ENCODE peak calls at places on chromosomes 16 and 17, in nine cellular contexts. R is stomach; Q is mucosa of descending colon; V is esophagus muscularis mucosa; N is naive thymus-derived CD4-positive, alpha-beta T cell; L is Panc1; J is CD8-positive, alpha-beta T cell; Y is aorta; A is CD8-positive, alpha-beta memory T cell. G is an unnamed sample.
A peak's percentile ranks its signal among the peaks of the same experiment; 100 is the strongest.

GRCh38 chr16:57133101-57133500 is 40.7 kb downstream of the CPNE2 start:
- DNase-seq in R (no peak), Q (no peak), V (no peak), N (no peak), L (no peak), J (peak; percentile 47), Y (peak; percentile 14), A (no peak), G (no peak)

GRCh38 chr17:77779711-77780539 is 178.6 kb upstream of the TNRC6C start:
- DNase-seq in R (no peak), Q (no peak), V (no peak), N (no peak), L (no peak), J (no peak), Y (peak; percentile 67), A (no peak), G (no peak)

GRCh38 chr17:73023759-73024158 is 68.7 kb downstream of the SLC39A11 start:
- DNase-seq in R (no peak), Q (no peak), V (no peak), N (no peak), L (no peak), J (no peak), Y (no peak), A (no peak), G (no peak)

GRCh38 chr17:58378895-58379824 is 27.2 kb upstream of the SUPT4H1 start:
- DNase-seq in R (no peak), Q (no peak), V (no peak), N (no peak), L (no peak), J (no peak), Y (no peak), A (no peak), G (no peak)

GRCh38 chr16:67945392-67945933 is 1.5 kb upstream of the LCAT start:
- DNase-seq in R (no peak), Q (no peak), V (no peak), N (no peak), L (no peak), J (no peak), Y (no peak), A (no peak), G (no peak)

GRCh38 chr16:24540575-24541240 is 1.3 kb downstream of the RBBP6 start:
- DNase-seq in R (no peak), Q (peak; percentile 31), V (no peak), N (no peak), L (no peak), J (no peak), Y (no peak), A (no peak), G (no peak)

GRCh38 chr16:31286421-31287032 is 26.8 kb downstream of the ITGAM start:
- DNase-seq in R (no peak), Q (no peak), V (no peak), N (no peak), L (no peak), J (no peak), Y (no peak), A (no peak), G (peak; percentile 52)

GRCh38 chr17:45019177-45019711 is 32.2 kb downstream of the DCAKD start:
- DNase-seq in R (peak; percentile 61), Q (peak; percentile 50), V (no peak), N (no peak), L (no peak), J (peak; percentile 66), Y (no peak), A (peak; percentile 9), G (no peak)

GRCh38 chr16:71214771-71215381 is 15.6 kb downstream of the HYDIN start:
- DNase-seq in R (no peak), Q (no peak), V (no peak), N (no peak), L (no peak), J (no peak), Y (no peak), A (no peak), G (no peak)

GRCh38 chr16:52191533-52192134 is 355.3 kb downstream of the TOX3 start:
- DNase-seq in R (peak; percentile 78), Q (peak; percentile 77), V (peak; percentile 91), N (no peak), L (peak; percentile 43), J (peak; percentile 66), Y (peak; percentile 44), A (peak; percentile 18), G (peak; percentile 52)

GRCh38 chr17:19237389-19238166 is 412 bp downstream of the EPN2 start:
- DNase-seq in R (peak; percentile 37), Q (peak; percentile 51), V (no peak), N (peak; percentile 27), L (no peak), J (no peak), Y (peak; percentile 59), A (peak; percentile 12), G (peak; percentile 24)

GRCh38 chr16:22190169-22191088 is 15.6 kb upstream of the EEF2K start:
- DNase-seq in R (peak; percentile 100), Q (peak; percentile 100), V (peak; percentile 100), N (peak; percentile 99), L (peak; percentile 99), J (peak; percentile 100), Y (peak; percentile 100), A (peak; percentile 100), G (peak; percentile 99)
- H3K4me1 ChIP-seq in R (peaks cover 45% of the 10 kb centered on the region), Q (peaks cover 31% of the 10 kb centered on the region), V (peaks cover 45% of the 10 kb centered on the region), N (peaks cover 44% of the 10 kb centered on the region), L (peaks cover 26% of the 10 kb centered on the region), J (peaks cover 54% of the 10 kb centered on the region), Y (no peaks in the 10 kb centered on the region), A (peaks cover 67% of the 10 kb centered on the region), G (peaks cover 49% of the 10 kb centered on the region)

GRCh38 chr17:6160188-6160555 is 90.0 kb downstream of the WSCD1 start:
- DNase-seq in R (no peak), Q (no peak), V (no peak), N (no peak), L (no peak), J (no peak), Y (no peak), A (no peak), G (no peak)
- H3K4me3 ChIP-seq in R (no peak overlapping the region), Q (no peak overlapping the region), V (no peak overlapping the region), N (no peak overlapping the region), L (no peak overlapping the region), J (no peak overlapping the region), Y (no peak overlapping the region), A (no peak overlapping the region), G (no peak overlapping the region)

GRCh38 chr16:14307623-14308356 is 236.7 kb downstream of the MRTFB start:
- DNase-seq in R (no peak), Q (no peak), V (no peak), N (no peak), L (no peak), J (no peak), Y (peak; percentile 69), A (no peak), G (no peak)
- H3K4me1 ChIP-seq in R (peaks cover 78% of the 10 kb centered on the region), Q (no peaks in the 10 kb centered on the region), V (peaks cover 82% of the 10 kb centered on the region), N (peaks cover 4% of the 10 kb centered on the region), L (peaks cover 64% of the 10 kb centered on the region), J (peaks cover 44% of the 10 kb centered on the region), Y (no peaks in the 10 kb centered on the region), A (peaks cover 46% of the 10 kb centered on the region), G (peaks cover 30% of the 10 kb centered on the region)

GRCh38 chr17:15502315-15503112 is 35.1 kb upstream of the CDRT4 start:
- DNase-seq in R (peak; percentile 80), Q (peak; percentile 87), V (peak; percentile 97), N (peak; percentile 53), L (no peak), J (peak; percentile 71), Y (peak; percentile 95), A (peak; percentile 19), G (peak; percentile 69)
- H3K4me3 ChIP-seq in R (peak overlapping the region; percentile 23), Q (no peak overlapping the region), V (peak overlapping the region; percentile 56), N (no peak overlapping the region), L (no peak overlapping the region), J (no peak overlapping the region), Y (peak overlapping the region; percentile 13), A (no peak overlapping the region), G (no peak overlapping the region)

GRCh38 chr17:9200197-9200662 is 178.9 kb downstream of the NTN1 start:
- DNase-seq in R (no peak), Q (no peak), V (no peak), N (no peak), L (no peak), J (no peak), Y (no peak), A (no peak), G (no peak)
- H3K4me1 ChIP-seq in R (peaks cover 2% of the 10 kb centered on the region), Q (no peaks in the 10 kb centered on the region), V (peaks cover 20% of the 10 kb centered on the region), N (no peaks in the 10 kb centered on the region), L (no peaks in the 10 kb centered on the region), J (no peaks in the 10 kb centered on the region), Y (no peaks in the 10 kb centered on the region), A (no peaks in the 10 kb centered on the region), G (no peaks in the 10 kb centered on the region)

GRCh38 chr17:16381496-16381820 is 567 bp downstream of the UBB start:
- DNase-seq in R (no peak), Q (no peak), V (no peak), N (peak; percentile 50), L (no peak), J (no peak), Y (no peak), A (peak; percentile 8), G (no peak)

GRCh38 chr17:16377804-16378400 is 3.0 kb upstream of the UBB start:
- DNase-seq in R (no peak), Q (peak; percentile 49), V (no peak), N (no peak), L (no peak), J (no peak), Y (no peak), A (no peak), G (no peak)

GRCh38 chr17:16380640-16381495 is at the start of gene UBB:
- DNase-seq in R (peak; percentile 97), Q (peak; percentile 96), V (peak; percentile 99), N (peak; percentile 97), L (peak; percentile 90), J (peak; percentile 94), Y (peak; percentile 99), A (peak; percentile 92), G (peak; percentile 93)

GRCh38 chr17:16379654-16380053 is 1.2 kb upstream of the UBB start:
- DNase-seq in R (no peak), Q (no peak), V (no peak), N (no peak), L (no peak), J (no peak), Y (no peak), A (no peak), G (no peak)

GRCh38 chr17:16378631-16379282 is 2.1 kb upstream of the UBB start:
- DNase-seq in R (peak; percentile 62), Q (peak; percentile 68), V (no peak), N (no peak), L (no peak), J (no peak), Y (peak; percentile 35), A (no peak), G (no peak)
- H3K4me3 ChIP-seq in R (no peak overlapping the region), Q (no peak overlapping the region), V (no peak overlapping the region), N (no peak overlapping the region), L (peak overlapping the region; percentile 23), J (no peak overlapping the region), Y (no peak overlapping the region), A (no peak overlapping the region), G (no peak overlapping the region)

GRCh38 chr17:38592487-38592886 is 13.3 kb downstream of the SRCIN1 start:
- DNase-seq in R (no peak), Q (no peak), V (no peak), N (no peak), L (no peak), J (no peak), Y (no peak), A (no peak), G (no peak)
- H3K4me1 ChIP-seq in R (no peaks in the 10 kb centered on the region), Q (no peaks in the 10 kb centered on the region), V (no peaks in the 10 kb centered on the region), N (peaks cover 29% of the 10 kb centered on the region), L (peaks cover 16% of the 10 kb centered on the region), J (peaks cover 20% of the 10 kb centered on the region), Y (no peaks in the 10 kb centered on the region), A (peaks cover 20% of the 10 kb centered on the region), G (peaks cover 23% of the 10 kb centered on the region)

G was measured in CD4-positive, CD25-positive, alpha-beta regulatory T cell.